ENCODE peak calls at places on chromosomes 2 and 18, in six cellular contexts. C, K, M, P, D and I are unnamed samples.
A peak's percentile ranks its signal among the peaks of the same experiment; 100 is the strongest.

GRCh38 chr2:11513319-11513718 is 20.5 kb upstream of the GREB1 start:
- DNase-seq in C (no peak), P (no peak), K (no peak), M (no peak), D (no peak), I (no peak)

GRCh38 chr2:217986256-217986961 is 16.4 kb downstream of the TNS1 start:
- DNase-seq in C (peak; percentile 31), P (no peak), D (no peak), K (no peak), M (no peak), I (no peak)

GRCh38 chr2:42117923-42118758 is 51.0 kb upstream of the EML4 start:
- DNase-seq in P (no peak), C (no peak), D (peak; percentile 95), M (no peak), K (no peak), I (no peak)

GRCh38 chr18:57959278-57959677 is 84.7 kb upstream of the NEDD4L start:
- DNase-seq in P (no peak), K (peak; percentile 57), C (peak; percentile 74), D (peak; percentile 83), M (no peak), I (no peak)

GRCh38 chr18:55385770-55386169 is 202.2 kb downstream of the TCF4 start:
- DNase-seq in P (no peak), C (no peak), D (no peak), K (no peak), M (no peak), I (no peak)

GRCh38 chr2:177172034-177172880 is 40.3 kb upstream of the HNRNPA3 start:
- DNase-seq in M (no peak), K (no peak), C (no peak), D (peak; percentile 94), P (no peak), I (no peak)

GRCh38 chr2:222433381-222434173 is 9.2 kb downstream of the SGPP2 start:
- DNase-seq in D (no peak), P (no peak), K (no peak), M (no peak), C (no peak), I (no peak)

GRCh38 chr2:36541891-36542595 is 55.9 kb downstream of the FEZ2 start:
- DNase-seq in C (no peak), M (no peak), P (no peak), K (no peak), D (no peak), I (no peak)

GRCh38 chr2:22890142-22890541 is 494.8 kb upstream of the KLHL29 start:
- DNase-seq in C (no peak), P (no peak), D (no peak), M (no peak), K (no peak), I (no peak)

GRCh38 chr2:74026674-74027294 is 42.1 kb downstream of the TET3 start:
- DNase-seq in P (no peak), K (no peak), M (no peak), C (no peak), D (no peak), I (peak; percentile 49)

GRCh38 chr2:196597531-196597930 is 42.0 kb upstream of the CCDC150 start:
- DNase-seq in K (no peak), P (no peak), C (no peak), M (no peak), D (no peak), I (no peak)

GRCh38 chr18:49628119-49628518 is 66.3 kb downstream of the LIPG start:
- DNase-seq in P (no peak), D (peak; percentile 57), M (no peak), K (no peak), C (no peak), I (peak; percentile 33)

GRCh38 chr2:55425449-55425848 is 5.8 kb upstream of the CCDC88A start:
- DNase-seq in D (peak; percentile 86), P (no peak), M (no peak), K (no peak), C (no peak), I (no peak)

GRCh38 chr2:112582314-112582746 is 2.1 kb upstream of the CHCHD5 start:
- DNase-seq in P (no peak), M (no peak), D (peak; percentile 81), C (no peak), K (peak; percentile 35), I (no peak)

GRCh38 chr2:79040967-79041582 is 15.6 kb downstream of the REG3G start:
- DNase-seq in K (peak; percentile 50), M (no peak), C (no peak), D (peak; percentile 12), P (no peak), I (no peak)

GRCh38 chr2:219249203-219249980 is 3.7 kb upstream of the TUBA4B start:
- DNase-seq in C (peak; percentile 89), K (no peak), M (peak; percentile 58), D (peak; percentile 91), P (peak; percentile 35), I (peak; percentile 83)

GRCh38 chr2:187581125-187581896 is 27.1 kb upstream of the TFPI start:
- DNase-seq in M (no peak), K (peak; percentile 71), D (peak; percentile 75), P (no peak), C (no peak), I (no peak)

GRCh38 chr18:42706029-42706608 is 409.4 kb downstream of the RIT2 start:
- DNase-seq in K (no peak), D (no peak), M (no peak), C (no peak), P (no peak), I (no peak)

DNA sequence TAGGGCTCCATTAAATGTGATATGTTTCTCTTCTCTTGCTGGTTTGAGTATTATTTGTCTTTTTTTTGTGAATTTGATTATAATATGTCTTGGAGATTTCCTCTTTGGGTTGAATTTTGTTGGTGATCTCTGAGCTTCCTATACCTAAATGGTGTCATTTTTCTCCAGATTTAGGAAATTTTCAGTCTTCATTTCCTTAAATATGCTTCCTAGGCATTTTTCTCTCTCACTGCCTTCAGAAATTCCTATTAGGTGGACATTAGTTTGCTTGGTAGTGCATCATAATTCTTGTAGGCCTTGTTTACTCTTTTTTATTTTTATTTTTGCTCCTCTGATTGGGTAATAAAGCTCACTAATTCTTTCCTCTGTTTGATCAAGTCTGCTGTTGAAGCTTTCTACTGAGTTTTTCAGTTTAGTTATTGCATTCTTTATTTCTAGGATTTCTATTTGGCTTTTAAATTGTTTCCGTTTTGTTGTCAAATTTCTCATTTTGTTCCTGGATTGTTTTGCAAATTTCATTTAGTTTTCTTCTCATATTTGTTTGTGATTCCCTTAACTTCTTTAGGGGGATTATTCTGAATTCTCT is 36.6 kb upstream of the CRACDL start:
- DNase-seq in D (no peak), K (no peak), C (no peak), M (no peak), P (no peak), I (no peak)
- TF ChIP-seq CTCF in D (no peak), K (no peak), C (no peak), M (no peak), P (no peak), I (no peak)

DNA sequence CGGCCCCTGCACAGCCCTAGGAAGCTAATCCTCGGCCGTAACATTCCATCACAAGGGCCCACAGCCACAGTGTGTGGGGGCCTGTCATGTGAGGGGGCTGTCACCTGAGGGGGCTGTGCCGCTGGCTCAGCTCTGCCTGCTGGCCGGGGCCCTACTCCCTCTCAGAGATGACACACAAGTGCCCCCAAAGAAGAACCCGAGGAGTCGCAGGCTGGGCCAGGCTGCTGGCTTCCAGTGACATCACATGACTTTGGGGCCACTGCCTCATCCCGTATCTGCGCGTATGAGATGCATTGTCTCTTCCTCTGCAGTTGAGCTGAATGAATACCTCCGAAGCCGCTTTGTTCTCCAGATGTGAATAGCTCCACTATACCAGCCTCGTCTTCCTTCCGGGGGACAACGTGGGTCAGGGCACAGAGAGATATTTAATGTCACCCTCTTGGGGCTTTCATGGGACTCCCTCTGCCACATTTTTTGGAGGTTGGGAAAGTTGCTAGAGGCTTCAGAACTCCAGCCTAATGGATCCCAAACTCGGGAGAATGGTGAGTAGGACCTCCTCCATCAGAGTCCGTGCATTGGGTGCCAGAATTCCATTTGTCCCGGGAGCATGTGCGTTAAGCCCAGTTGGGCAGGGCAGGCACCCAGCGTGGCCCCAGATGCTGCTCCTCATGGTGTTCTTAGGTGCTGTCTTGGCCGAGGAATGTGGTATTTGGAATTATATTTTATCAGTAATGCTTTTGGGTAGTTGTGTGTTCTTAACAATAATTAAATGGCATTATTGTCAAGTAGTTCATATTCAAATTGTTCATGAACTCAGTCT is at the start of gene CNDP1:
- DNase-seq in P (no peak), C (peak; percentile 43), M (no peak), K (peak; percentile 10), D (no peak), I (peak; percentile 62)
- H3K4me3 ChIP-seq in P (no peak within 1 kb of the TSS), C (no peak within 1 kb of the TSS), M (no peak within 1 kb of the TSS), K (no peak within 1 kb of the TSS), D (no peak within 1 kb of the TSS), I (no peak within 1 kb of the TSS)

DNA sequence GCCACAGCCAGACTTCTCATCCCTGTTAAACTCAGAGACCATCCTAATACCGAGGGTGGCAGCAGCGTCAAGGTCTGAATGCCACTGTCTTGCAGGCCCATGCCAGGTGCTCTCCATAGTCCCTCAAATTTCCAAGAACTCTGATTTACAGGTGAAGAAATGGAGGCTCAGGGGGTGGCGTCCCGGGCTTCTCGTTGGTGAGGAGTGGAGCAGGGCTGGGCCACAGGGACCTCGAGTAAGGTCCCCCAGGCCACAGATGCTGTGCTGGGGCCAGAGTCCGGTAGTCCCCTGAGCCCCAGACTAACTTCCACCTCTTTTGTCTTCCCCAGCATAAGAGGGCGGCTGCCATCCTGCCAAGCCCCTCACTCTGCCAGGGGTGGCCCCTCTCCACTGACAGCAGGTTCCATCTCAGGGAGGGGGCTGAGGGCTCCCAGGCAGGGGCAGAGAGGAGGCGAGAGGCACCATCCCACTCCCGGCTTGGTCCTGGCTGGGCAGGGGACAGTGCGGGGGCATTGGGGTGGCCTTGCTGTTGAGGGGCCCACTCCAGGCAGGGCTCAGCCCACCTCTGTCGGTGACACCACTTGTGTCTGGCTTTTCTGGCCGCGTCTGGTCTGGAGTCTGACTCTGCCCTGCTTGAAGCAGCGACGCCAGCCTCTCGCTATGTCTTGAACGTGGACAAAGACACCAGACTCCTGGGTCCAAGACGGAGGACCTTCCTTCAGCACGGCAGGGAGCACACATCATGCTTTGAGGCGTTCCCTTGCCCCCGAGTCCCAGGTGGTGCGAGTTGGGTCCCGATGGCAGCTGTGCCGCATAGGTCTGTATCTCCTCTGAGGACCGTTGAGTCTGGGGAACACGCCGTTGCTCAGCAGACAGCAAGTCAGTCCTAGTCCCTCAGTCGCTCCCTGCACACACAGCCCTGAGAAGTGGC is 15.9 kb upstream of the KLHL30 start:
- DNase-seq in M (no peak), C (no peak), D (no peak), K (no peak), P (no peak), I (no peak)
- H3K27ac ChIP-seq in M (no peak overlapping the region), C (no peak overlapping the region), D (no peak overlapping the region), K (no peak overlapping the region), P (no peak overlapping the region), I (no peak overlapping the region)

DNA sequence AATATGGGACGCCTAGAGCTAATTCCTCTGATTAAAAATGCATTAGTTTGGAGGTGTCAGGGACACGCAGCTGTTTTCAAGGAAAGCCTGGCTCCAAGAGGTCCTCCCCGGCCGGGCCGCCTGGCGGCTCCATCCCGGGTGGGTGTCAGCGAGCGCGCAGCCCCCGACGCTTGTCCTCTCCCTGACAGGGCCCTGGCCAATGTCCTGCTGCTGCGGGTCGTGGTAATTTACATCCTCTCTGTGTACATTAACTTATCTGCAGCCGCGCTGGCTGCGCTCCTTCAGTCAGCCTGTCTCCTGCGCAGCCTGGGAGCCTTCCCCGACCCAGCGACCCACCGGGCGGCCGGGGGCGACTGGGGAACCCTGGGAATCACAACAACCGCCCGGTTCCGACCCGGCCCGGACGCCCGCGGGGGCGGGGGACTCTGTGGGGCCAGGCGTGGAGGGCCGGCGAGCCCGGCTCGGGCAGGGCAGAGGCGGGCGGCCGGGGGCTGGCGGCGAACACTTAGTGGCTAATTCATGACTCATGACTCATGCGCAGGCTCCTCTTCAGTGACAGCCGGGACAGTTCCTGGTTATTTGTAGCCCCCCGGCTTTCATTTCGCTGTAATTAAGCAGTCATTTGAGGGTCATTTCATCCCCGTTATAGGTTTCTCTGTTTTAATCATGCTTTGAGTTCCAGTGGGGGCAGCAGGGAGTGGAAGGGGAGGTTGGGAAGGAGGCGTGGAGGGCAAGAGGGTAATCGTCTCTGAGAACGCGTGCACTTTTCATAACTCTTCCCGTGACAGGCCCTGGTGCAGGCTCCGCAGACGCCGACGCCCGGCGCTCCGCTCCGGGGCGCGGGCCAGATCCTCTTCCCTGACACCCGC is 141.9 kb upstream of the CTAGE1 start:
- DNase-seq in M (no peak), D (peak; percentile 63), K (peak; percentile 79), P (no peak), C (peak; percentile 82), I (peak; percentile 86)
- TF ChIP-seq CTCF in M (no peak), D (no peak), K (no peak), P (no peak), C (peak; percentile 29), I (no peak)